ENCODE peak calls at places on chromosomes 4 and X, in five cellular contexts. V is tibial artery, K is PC-3, S is fibroblast of pulmonary artery, Z is BE2C. H is an unnamed sample.

GRCh38 chr4:102642571-102643298 is 118.0 kb downstream of the MANBA start:
- DNase-seq in V (peak; percentile 27), K (no peak), S (peak; percentile 72), Z (no peak), H (no peak)

GRCh38 chr4:150395872-150396271 is 186.1 kb upstream of the MAB21L2 start:
- DNase-seq in V (no peak), K (no peak), S (no peak), Z (no peak), H (no peak)

GRCh38 chr4:21948347-21949072 is at the start of gene KCNIP4:
- DNase-seq in V (no peak), K (no peak), S (peak; percentile 13), Z (peak; percentile 37), H (peak; percentile 77)

GRCh38 chrX:45807572-45808425 is 607.1 kb upstream of the DIPK2B start:
- DNase-seq in V (no peak), K (no peak), S (peak; percentile 71), Z (no peak), H (no peak)

GRCh38 chr4:120156115-120156718 is 89.6 kb upstream of the MAD2L1 start:
- DNase-seq in V (no peak), K (peak; percentile 75), S (peak; percentile 90), Z (peak; percentile 30), H (peak; percentile 36)

GRCh38 chrX:71214604-71215334 is 8.3 kb upstream of the GJB1 start:
- DNase-seq in V (no peak), K (no peak), S (no peak), Z (no peak), H (no peak)

GRCh38 chrX:107542500-107542899 is 85.8 kb upstream of the PRPS1 start:
- DNase-seq in V (no peak), K (peak; percentile 48), S (peak; percentile 14), Z (peak; percentile 6), H (no peak)

GRCh38 chr4:146520894-146521542 is 722 bp downstream of the SLC10A7 start:
- DNase-seq in V (no peak), K (peak; percentile 60), S (peak; percentile 65), Z (peak; percentile 25), H (peak; percentile 25)

GRCh38 chr4:150722908-150723362 is 141.0 kb downstream of the MAB21L2 start:
- DNase-seq in V (peak; percentile 92), K (peak; percentile 2), S (peak; percentile 85), Z (peak; percentile 85), H (no peak)

GRCh38 chrX:152819732-152820131 is 10.8 kb downstream of the CETN2 start:
- DNase-seq in V (no peak), K (peak; percentile 83), S (no peak), Z (no peak), H (no peak)

GRCh38 chr4:141425124-141425523 is 204.4 kb downstream of the ZNF330 start:
- DNase-seq in V (no peak), K (peak; percentile 18), S (peak; percentile 72), Z (no peak), H (no peak)

GRCh38 chr4:174794706-174795105 is 34.3 kb downstream of the GLRA3 start:
- DNase-seq in V (no peak), K (peak; percentile 90), S (no peak), Z (no peak), H (no peak)

GRCh38 chr4:85302756-85303155 is 172.2 kb upstream of the ARHGAP24 start:
- DNase-seq in V (no peak), K (no peak), S (no peak), Z (no peak), H (no peak)

GRCh38 chr4:108181704-108182103 is 13.0 kb upstream of the LEF1 start:
- DNase-seq in V (no peak), K (no peak), S (no peak), Z (no peak), H (no peak)

GRCh38 chr4:186900232-186900900 is 176.7 kb upstream of the FAT1 start:
- DNase-seq in V (no peak), K (peak; percentile 38), S (peak; percentile 88), Z (no peak), H (no peak)

GRCh38 chrX:3044671-3045070 is 3.4 kb downstream of the ARSF start:
- DNase-seq in V (no peak), K (no peak), S (no peak), Z (no peak), H (no peak)

GRCh38 chrX:1486177-1486576 is 33.5 kb upstream of the ASMTL start:
- DNase-seq in V (no peak), K (no peak), S (no peak), Z (no peak), H (no peak)

GRCh38 chrX:103539695-103540094 is 20.4 kb upstream of the RAB40A start:
- DNase-seq in V (no peak), K (peak; percentile 56), S (no peak), Z (no peak), H (no peak)

GRCh38 chr4:3413217-3413671 is 28.5 kb upstream of the HGFAC start:
- DNase-seq in V (no peak), K (no peak), S (no peak), Z (no peak), H (no peak)

GRCh38 chrX:13791559-13791958 is 25.3 kb downstream of the GPM6B start:
- DNase-seq in V (no peak), K (no peak), S (no peak), Z (no peak), H (no peak)

GRCh38 chrX:66919280-66919832 is 280.5 kb upstream of the EDA2R start:
- DNase-seq in V (no peak), K (peak; percentile 1), S (no peak), Z (no peak), H (no peak)

GRCh38 chr4:99117876-99118693 is 26.0 kb downstream of the ADH4 start:
- DNase-seq in V (no peak), K (peak; percentile 51), S (peak; percentile 55), Z (no peak), H (no peak)

DNA sequence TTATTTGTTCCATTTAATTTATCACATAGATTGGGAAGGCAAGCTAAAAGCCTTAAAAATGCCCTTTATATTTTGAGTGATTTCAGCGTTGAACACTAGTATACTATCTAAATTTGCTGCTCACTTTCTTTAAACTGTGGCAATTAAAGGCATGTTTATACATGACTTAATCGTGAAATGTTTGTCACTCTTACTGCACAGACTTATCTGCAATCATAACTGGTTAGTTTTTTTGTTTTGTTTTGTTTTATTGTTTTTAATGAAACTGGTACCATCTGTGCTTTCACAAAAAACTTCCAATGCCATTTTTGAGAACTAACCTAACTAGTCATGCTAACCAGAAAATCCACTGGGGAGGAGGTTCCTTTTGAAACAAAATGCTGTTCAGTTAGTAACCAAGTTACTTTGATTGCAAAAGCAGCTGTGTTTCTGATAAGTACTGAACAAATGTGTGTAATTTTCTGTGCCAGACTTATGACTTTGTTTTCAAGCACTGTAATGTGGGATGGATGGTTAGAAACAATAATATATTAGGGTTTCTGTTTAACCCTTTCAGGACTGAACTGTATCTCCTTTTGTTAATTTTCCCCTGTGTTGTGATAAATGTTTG is 56.1 kb downstream of the CCKAR start:
- DNase-seq in V (no peak), K (no peak), S (peak; percentile 67), Z (no peak), H (no peak)
- TF ChIP-seq CTCF in V (no peak), K (no peak), S (no peak), Z (no peak), H (no peak)

GRCh38 chr4:189124149-189124758 is 816.4 kb upstream of the FRG1 start:
- DNase-seq in V (no peak), K (peak; percentile 47), S (peak; percentile 28), Z (peak; percentile 55), H (peak; percentile 33)
- TF ChIP-seq CTCF in V (peak; percentile 40), K (peak; percentile 73), S (peak; percentile 42), Z (peak; percentile 85), H (peak; percentile 56)

GRCh38 chr4:137981277-137981676 is 260.9 kb downstream of the SLC7A11 start:
- DNase-seq in V (no peak), K (peak; percentile 61), S (peak; percentile 49), Z (no peak), H (no peak)
- TF ChIP-seq CTCF in V (no peak), K (peak; percentile 51), S (peak; percentile 24), Z (peak; percentile 20), H (no peak)

DNA sequence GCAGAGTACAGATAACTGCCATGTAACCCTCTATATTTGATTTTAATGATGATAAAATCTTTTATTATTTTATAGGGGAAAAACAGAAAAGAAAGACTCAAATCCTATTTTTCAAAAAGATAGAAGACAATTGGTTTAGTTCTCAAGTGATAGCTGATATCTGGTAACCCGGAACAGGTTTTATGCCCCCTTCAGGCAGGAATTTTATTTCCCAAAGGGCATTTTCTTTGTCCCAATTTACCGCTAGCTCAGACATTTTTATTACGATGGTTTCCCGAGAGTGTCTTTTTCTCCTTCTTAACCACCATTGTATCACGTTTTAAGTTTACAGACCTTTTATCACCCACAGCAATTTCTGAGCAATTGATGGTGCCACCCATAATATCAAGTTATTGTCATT is 204.9 kb upstream of the VCX start:
- DNase-seq in V (no peak), K (no peak), S (no peak), Z (no peak), H (no peak)
- TF ChIP-seq CTCF in V (no peak), K (peak; percentile 12), S (no peak), Z (no peak), H (no peak)

DNA sequence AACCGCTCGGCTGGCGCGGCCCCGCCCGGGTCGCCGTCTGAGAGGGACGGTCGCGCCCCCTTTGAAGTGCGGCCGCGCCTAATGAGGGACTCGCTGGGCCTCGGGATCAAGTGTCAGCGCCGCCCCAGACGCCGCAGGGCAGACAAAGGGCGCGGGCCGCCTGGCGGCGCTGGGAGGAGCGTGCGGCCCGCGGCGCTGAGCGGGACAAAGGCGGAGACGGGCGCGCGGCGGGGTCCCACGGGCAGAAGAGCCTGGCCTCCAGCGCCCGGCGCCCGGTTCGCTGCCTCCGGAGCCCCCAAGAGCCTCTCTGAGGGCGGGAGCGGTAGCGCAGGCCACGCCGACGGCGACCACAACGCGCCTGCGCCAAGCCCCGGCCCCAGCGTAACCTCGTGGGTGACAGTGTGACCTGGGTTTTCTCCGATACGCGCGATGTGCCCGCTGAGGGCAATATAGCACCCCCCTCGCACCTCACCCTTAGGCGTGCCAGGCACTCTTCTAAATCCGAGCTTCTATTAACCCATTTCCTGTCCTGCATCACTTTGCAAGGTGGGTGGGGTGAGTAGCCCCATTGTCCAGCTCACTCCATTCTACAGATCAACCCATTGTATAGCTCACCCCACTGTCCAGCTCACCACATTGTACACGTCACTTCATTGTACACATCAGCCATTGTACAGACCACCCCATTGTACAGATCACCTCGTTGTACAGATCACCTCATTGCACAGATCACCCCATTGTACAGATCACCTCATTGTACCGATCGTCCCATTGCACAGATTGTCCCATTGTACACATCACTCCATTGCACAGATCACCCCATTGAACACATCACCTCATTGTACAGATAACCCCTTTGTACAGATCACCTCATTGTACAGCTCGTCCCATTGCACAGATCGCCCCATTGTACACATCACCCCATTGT is 33.7 kb upstream of the STX18 start:
- DNase-seq in V (peak; percentile 66), K (peak; percentile 50), S (peak; percentile 50), Z (peak; percentile 77), H (peak; percentile 87)
- TF ChIP-seq CTCF in V (peak; percentile 43), K (no peak), S (no peak), Z (peak; percentile 21), H (peak; percentile 54)

GRCh38 chr4:79241846-79242245 is 84.0 kb downstream of the NAA11 start:
- DNase-seq in V (no peak), K (peak; percentile 35), S (peak; percentile 29), Z (no peak), H (no peak)
- TF ChIP-seq CTCF in V (no peak), K (peak; percentile 40), S (peak; percentile 25), Z (peak; percentile 74), H (no peak)

DNA sequence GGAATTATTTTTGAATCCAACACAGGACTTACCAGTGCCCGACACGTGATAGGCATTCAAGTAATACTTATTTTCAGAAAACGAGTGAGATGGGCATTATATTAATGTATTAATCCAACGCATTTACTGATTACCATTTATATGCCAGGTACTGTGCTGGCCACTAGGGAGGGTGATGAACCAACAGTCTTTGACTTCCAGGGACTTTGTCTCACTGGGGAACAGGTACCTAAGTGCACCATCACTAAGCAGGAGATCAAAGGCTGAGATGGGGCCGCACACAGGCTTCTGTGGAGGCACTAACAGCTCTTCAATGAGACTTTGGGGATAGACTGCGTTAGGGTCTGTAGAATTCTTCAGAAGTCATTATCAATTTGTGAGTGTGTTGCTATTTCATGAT is 5.7 kb upstream of the TADA2B start:
- DNase-seq in V (no peak), K (no peak), S (no peak), Z (no peak), H (no peak)
- TF ChIP-seq CTCF in V (no peak), K (no peak), S (no peak), Z (peak; percentile 35), H (no peak)

H was measured in nephron progenitor cell.